ENCODE peak calls at places on chromosomes 3 and 15, in eight cellular contexts. C is Panc1; B is CD8-positive, alpha-beta T cell; H is ascending aorta; Y is lower lobe of right lung; V is psoas muscle; M is coronary artery; R is astrocyte of the spinal cord. P is an unnamed sample.

GRCh38 chr3:123832712-123833397 is 51.3 kb downstream of the MYLK start:
- DNase-seq in Y (no peak), R (no peak), V (no peak), H (no peak), C (no peak), B (no peak), M (no peak), P (no peak)

GRCh38 chr15:70892912-70893560 is 410 bp downstream of the LRRC49 start:
- DNase-seq in H (peak), B (no peak), M (no peak), Y (no peak), V (no peak), C (no peak), R (peak), P (no peak)

GRCh38 chr3:183287301-183287971 is 34.4 kb downstream of the B3GNT5 start:
- DNase-seq in M (no peak), V (peak), C (no peak), R (peak), B (no peak), H (peak), Y (no peak), P (no peak)

GRCh38 chr15:78082743-78083110 is 5.2 kb upstream of the TBC1D2B start:
- DNase-seq in H (no peak), C (no peak), M (no peak), R (no peak), Y (no peak), B (no peak), V (no peak), P (no peak)

GRCh38 chr3:65905648-65906211 is 133.0 kb downstream of the MAGI1 start:
- DNase-seq in C (no peak), Y (no peak), M (no peak), R (no peak), B (no peak), V (no peak), H (no peak), P (no peak)

GRCh38 chr15:92184142-92184541 is 209.5 kb upstream of the ST8SIA2 start:
- DNase-seq in M (no peak), Y (no peak), C (no peak), V (no peak), H (no peak), R (no peak), B (no peak), P (no peak)

GRCh38 chr3:154954750-154955149 is 125.4 kb upstream of the MME start:
- DNase-seq in M (no peak), V (no peak), R (peak), C (no peak), Y (no peak), B (no peak), H (no peak), P (no peak)

GRCh38 chr15:78910836-78911235 is 34.0 kb downstream of the CTSH start:
- DNase-seq in R (no peak), Y (no peak), H (no peak), C (no peak), V (no peak), B (peak), M (no peak), P (no peak)

GRCh38 chr15:34883633-34884032 is 85.9 kb downstream of the AQR start:
- DNase-seq in M (no peak), H (no peak), R (no peak), C (no peak), B (no peak), Y (no peak), V (no peak), P (no peak)

GRCh38 chr15:90869601-90870353 is 1.4 kb downstream of the FURIN start:
- DNase-seq in R (peak), B (no peak), Y (peak), V (peak), H (peak), M (peak), C (no peak), P (no peak)

GRCh38 chr3:8739757-8740508 is 6.3 kb downstream of the CAV3 start:
- DNase-seq in V (no peak), R (peak), C (peak), Y (no peak), M (no peak), B (no peak), H (peak), P (no peak)

GRCh38 chr3:51712963-51713362 is 6.1 kb downstream of the GRM2 start:
- DNase-seq in V (no peak), M (peak), H (no peak), R (no peak), Y (no peak), C (no peak), B (peak), P (no peak)

GRCh38 chr3:102745881-102746280 is 311.1 kb downstream of the ZPLD1 start:
- DNase-seq in Y (no peak), H (no peak), R (peak), C (no peak), B (no peak), V (no peak), M (no peak), P (no peak)

GRCh38 chr15:65038428-65038827 is 6.8 kb upstream of the SLC51B start:
- DNase-seq in V (no peak), Y (no peak), C (no peak), B (no peak), M (no peak), H (no peak), R (no peak), P (no peak)

GRCh38 chr3:36362216-36362615 is 18.1 kb upstream of the STAC start:
- DNase-seq in V (no peak), H (no peak), Y (no peak), B (no peak), C (no peak), R (peak), M (no peak), P (no peak)

GRCh38 chr3:195580733-195581443 is 2.9 kb downstream of the APOD start:
- DNase-seq in M (no peak), C (no peak), V (no peak), Y (no peak), R (peak), H (no peak), B (no peak), P (no peak)

GRCh38 chr3:140288575-140288974 is 353.6 kb downstream of the CLSTN2 start:
- DNase-seq in V (no peak), C (no peak), H (no peak), B (no peak), M (no peak), Y (no peak), R (no peak), P (no peak)

GRCh38 chr3:72756900-72757299 is 91.3 kb downstream of the SHQ1 start:
- DNase-seq in Y (no peak), B (peak), M (no peak), V (no peak), R (no peak), H (no peak), C (no peak), P (peak)

GRCh38 chr15:29061746-29062660 is 176.2 kb downstream of the APBA2 start:
- DNase-seq in M (no peak), B (no peak), H (no peak), Y (no peak), C (no peak), R (no peak), V (no peak), P (no peak)

GRCh38 chr15:42911058-42911592 is 9.5 kb downstream of the TTBK2 start:
- DNase-seq in H (no peak), M (no peak), V (no peak), C (no peak), B (no peak), R (no peak), Y (no peak), P (no peak)

GRCh38 chr3:30076899-30077298 is 529.5 kb upstream of the TGFBR2 start:
- DNase-seq in M (no peak), H (no peak), C (no peak), B (no peak), V (no peak), Y (no peak), R (no peak), P (no peak)

GRCh38 chr3:115790759-115791158 is 167.4 kb downstream of the GAP43 start:
- DNase-seq in H (no peak), M (no peak), C (peak), R (peak), B (no peak), V (no peak), Y (no peak), P (no peak)

GRCh38 chr15:41350057-41350717 is 17.5 kb downstream of the NUSAP1 start:
- DNase-seq in C (no peak), Y (no peak), V (no peak), H (no peak), M (no peak), B (no peak), R (no peak), P (no peak)

GRCh38 chr3:112813016-112813415 is 33.6 kb downstream of the CD200R1L start:
- DNase-seq in M (no peak), C (no peak), B (no peak), R (no peak), Y (no peak), V (no peak), H (no peak), P (no peak)

GRCh38 chr3:175127075-175127662 is 268.0 kb downstream of the NAALADL2 start:
- DNase-seq in M (no peak), B (no peak), V (no peak), R (no peak), Y (no peak), C (no peak), H (no peak), P (no peak)

GRCh38 chr3:23017800-23018199 is 185.3 kb upstream of the UBE2E2 start:
- DNase-seq in Y (no peak), B (no peak), R (peak), C (no peak), V (no peak), M (no peak), H (no peak), P (no peak)

GRCh38 chr3:12184541-12184940 is 25.8 kb upstream of the TIMP4 start:
- DNase-seq in V (no peak), B (no peak), Y (no peak), R (no peak), C (no peak), M (no peak), H (no peak), P (no peak)

GRCh38 chr3:69144631-69145244 is 22.3 kb upstream of the LMOD3 start:
- DNase-seq in C (no peak), Y (no peak), B (no peak), V (no peak), R (peak), M (no peak), H (no peak), P (no peak)

GRCh38 chr3:104831076-104831475 is 535.6 kb upstream of the ALCAM start:
- DNase-seq in M (no peak), B (no peak), R (no peak), V (no peak), H (no peak), Y (no peak), C (no peak), P (no peak)

GRCh38 chr3:11436775-11437174 is 164.6 kb downstream of the ATG7 start:
- DNase-seq in B (no peak), Y (no peak), C (no peak), H (no peak), R (no peak), M (no peak), V (no peak), P (no peak)

GRCh38 chr3:65444448-65444815 is 594.3 kb downstream of the MAGI1 start:
- DNase-seq in V (no peak), B (no peak), M (no peak), R (no peak), C (no peak), Y (no peak), H (no peak), P (no peak)

GRCh38 chr3:188867691-188868090 is 304.1 kb upstream of the TPRG1 start:
- DNase-seq in B (no peak), R (peak), V (no peak), Y (no peak), M (no peak), C (no peak), H (no peak), P (no peak)

GRCh38 chr3:183252973-183253363 is at the start of gene B3GNT5:
- DNase-seq in C (no peak), Y (peak), R (peak), B (no peak), V (peak), M (no peak), H (no peak), P (no peak)

GRCh38 chr3:89098964-89099585 is 8.3 kb upstream of the EPHA3 start:
- DNase-seq in M (no peak), Y (peak), R (peak), B (no peak), H (no peak), V (no peak), C (no peak), P (no peak)

DNA sequence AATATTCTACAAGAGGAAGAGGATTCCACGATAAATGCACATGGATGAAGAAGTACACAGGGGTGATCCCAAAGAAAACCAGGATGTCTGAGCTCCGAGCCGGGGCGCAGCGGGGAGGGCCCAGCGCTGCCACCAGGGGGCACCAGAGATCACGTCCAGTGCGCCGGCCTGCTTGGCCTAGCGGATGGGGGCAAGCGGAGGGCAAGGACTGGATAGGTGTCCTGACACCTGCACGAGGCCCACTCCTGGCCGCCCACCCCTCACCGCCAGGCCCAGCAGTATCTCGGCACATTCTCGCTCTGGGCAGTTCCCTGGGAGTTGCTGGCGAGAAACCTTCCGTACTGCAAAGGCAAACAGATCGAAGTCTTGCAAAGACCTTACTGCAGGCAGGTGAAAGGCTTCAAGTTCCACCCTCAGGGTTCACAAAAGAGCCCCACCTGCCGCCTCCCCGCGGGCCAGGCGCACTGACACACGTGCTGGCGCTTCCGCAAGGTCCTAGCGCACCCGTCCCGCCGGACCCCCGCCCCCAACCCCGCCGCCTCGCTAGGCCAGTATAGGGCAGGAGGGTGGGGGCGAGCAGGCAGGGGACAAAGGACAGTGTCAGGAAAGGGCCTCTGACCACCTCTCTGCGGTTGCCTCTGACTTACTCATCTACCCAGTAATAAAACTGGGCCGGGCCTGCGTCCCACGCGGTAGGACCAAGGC is 3.3 kb downstream of the ANKRD63 start:
- DNase-seq in C (peak), V (peak), B (peak), R (peak), Y (peak), H (peak), M (no peak), P (no peak)
- H3K4me3 ChIP-seq in C (no peak), V (no peak), B (no peak), R (no peak), Y (no peak), H (peak), M (peak), P (no peak)

DNA sequence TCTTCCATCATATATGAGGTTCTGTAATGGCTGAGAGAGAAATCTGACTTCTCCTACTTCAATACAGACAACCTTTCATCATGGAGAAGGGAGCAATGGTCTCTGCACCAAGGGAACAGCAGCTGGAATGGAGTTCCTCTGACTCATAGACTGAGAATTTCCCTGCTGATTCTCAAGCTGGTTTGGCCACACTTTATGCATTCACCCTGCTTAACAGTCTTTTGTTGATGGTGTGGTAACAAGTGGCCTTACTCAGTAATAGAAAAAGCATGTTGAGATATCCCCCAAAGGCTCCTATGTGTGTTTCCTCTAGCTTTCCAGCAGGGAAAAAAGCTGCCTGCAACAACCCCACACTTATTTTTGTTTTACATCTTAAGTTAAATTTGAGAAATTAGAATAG is 138.1 kb downstream of the GREM1 start:
- DNase-seq in H (peak), M (no peak), V (no peak), C (no peak), Y (no peak), B (no peak), R (peak), P (no peak)
- TF ChIP-seq CTCF in H (no peak), M (no peak), V (no peak), C (no peak), Y (no peak), B (no peak), R (peak), P (no peak)

DNA sequence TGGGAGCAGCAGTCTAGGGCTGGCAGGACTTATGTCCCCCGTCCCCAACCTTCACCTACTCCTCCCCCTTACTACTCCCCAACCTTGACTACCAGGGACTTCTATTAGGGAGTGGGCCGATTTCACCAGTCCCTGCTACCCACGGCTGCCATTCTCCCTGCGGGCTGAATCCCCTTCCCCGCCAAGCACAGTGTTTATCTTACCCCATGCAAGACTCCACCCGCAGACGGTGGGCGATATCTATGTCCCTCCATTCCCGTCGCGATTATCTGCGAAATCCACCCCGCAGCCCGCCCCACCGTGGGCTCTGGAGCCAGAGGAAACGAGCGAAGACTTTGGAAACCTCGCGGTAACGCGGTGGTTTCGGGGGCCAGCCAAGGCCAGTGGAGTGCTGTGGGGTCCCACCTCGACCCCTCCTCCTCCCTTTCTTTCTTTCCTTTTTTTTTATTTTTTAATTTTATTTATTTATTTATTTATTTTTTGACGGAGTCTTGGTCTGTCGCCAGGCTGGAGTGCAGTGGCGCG is 4.7 kb downstream of the ISLR2 start:
- DNase-seq in R (no peak), H (no peak), M (no peak), V (no peak), Y (no peak), C (no peak), B (no peak), P (no peak)
- H3K4me3 ChIP-seq in R (no peak), H (peak), M (no peak), V (peak), Y (no peak), C (no peak), B (no peak), P (no peak)

GRCh38 chr15:51163843-51164242 is 69.1 kb upstream of the TNFAIP8L3 start:
- DNase-seq in Y (no peak), C (no peak), V (no peak), R (no peak), B (no peak), H (no peak), M (no peak), P (no peak)
- TF ChIP-seq CTCF in Y (no peak), C (no peak), V (no peak), R (no peak), B (no peak), H (no peak), M (no peak), P (peak)

GRCh38 chr15:83904107-83904720 is 250.3 kb downstream of the ADAMTSL3 start:
- DNase-seq in Y (no peak), C (no peak), R (peak), V (no peak), B (no peak), M (no peak), H (no peak), P (no peak)

GRCh38 chr15:83897037-83897436 is 243.1 kb downstream of the ADAMTSL3 start:
- DNase-seq in V (no peak), C (no peak), B (no peak), M (no peak), H (no peak), Y (no peak), R (no peak), P (no peak)

GRCh38 chr15:83898295-83898694 is 244.4 kb downstream of the ADAMTSL3 start:
- DNase-seq in Y (no peak), H (no peak), B (no peak), R (no peak), M (no peak), C (no peak), V (no peak), P (no peak)

GRCh38 chr15:83899670-83900069 is 245.7 kb downstream of the ADAMTSL3 start:
- DNase-seq in B (no peak), M (no peak), H (no peak), Y (no peak), V (no peak), R (no peak), C (no peak), P (no peak)
- H3K4me3 ChIP-seq in B (no peak), M (no peak), H (no peak), Y (no peak), V (no peak), R (no peak), C (no peak), P (no peak)

GRCh38 chr3:49880581-49881328 is 11.0 kb upstream of the CAMKV start:
- DNase-seq in B (no peak), H (no peak), R (no peak), V (no peak), Y (no peak), C (no peak), M (no peak), P (no peak)
- TF ChIP-seq CTCF in B (no peak), H (no peak), R (no peak), V (no peak), Y (no peak), C (no peak), M (no peak), P (no peak)

DNA sequence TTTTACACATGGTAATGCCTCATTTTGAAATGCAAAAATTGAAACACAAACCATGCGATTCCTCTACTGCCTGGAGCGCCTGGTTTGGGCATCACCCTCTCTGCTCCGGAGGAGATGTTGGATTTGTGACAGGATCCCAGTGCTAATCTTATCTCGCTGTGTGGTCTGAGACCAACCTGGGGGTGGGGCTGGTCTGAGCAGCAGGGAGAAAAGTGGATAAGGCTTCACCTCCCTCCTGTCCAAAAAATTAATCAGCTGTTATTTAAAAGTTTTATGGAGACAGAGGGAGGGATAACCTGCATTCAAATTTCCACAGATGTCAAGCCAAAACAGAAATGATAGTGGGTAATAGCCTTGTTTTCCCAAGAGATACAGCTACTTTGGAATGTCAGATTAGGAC is 54.1 kb upstream of the SKOR1 start:
- DNase-seq in Y (no peak), B (no peak), R (no peak), M (no peak), H (no peak), C (no peak), V (no peak), P (no peak)
- H3K4me3 ChIP-seq in Y (no peak), B (no peak), R (no peak), M (no peak), H (no peak), C (no peak), V (no peak), P (no peak)

P was measured in GM12864.